ENCODE peak calls at places on chromosome 16, in nine cellular contexts. N is AG10803; H is esophagus squamous epithelium; B is CD4-positive, alpha-beta T cell; V is fibroblast of villous mesenchyme; M is left ventricle myocardium inferior; E is CD8-positive, alpha-beta T cell; T is lower leg skin; R is GM10248. S is an unnamed sample.

GRCh38 chr16:4572715-4573114 is 16.6 kb downstream of the C16orf96 start:
- DNase-seq in N (no peak), H (no peak), B (no peak), V (peak; percentile 7), M (peak; percentile 25), E (no peak), T (no peak), R (peak; percentile 12), S (no peak)

GRCh38 chr16:69859105-69859969 is 91.8 kb upstream of the CLEC18A start:
- DNase-seq in N (no peak), H (no peak), B (no peak), V (peak; percentile 16), M (peak; percentile 40), E (no peak), T (no peak), R (peak; percentile 60), S (no peak)

GRCh38 chr16:85555549-85556455 is 57.3 kb upstream of the GSE1 start:
- DNase-seq in N (peak; percentile 57), H (no peak), B (no peak), V (peak; percentile 80), M (peak; percentile 54), E (no peak), T (no peak), R (peak; percentile 48), S (no peak)

GRCh38 chr16:48277158-48277557 is 29.8 kb upstream of the ABCC11 start:
- DNase-seq in N (no peak), H (no peak), B (no peak), V (no peak), M (no peak), E (no peak), T (peak; percentile 28), R (no peak), S (no peak)

GRCh38 chr16:1425616-1426370 is 5.1 kb upstream of the PERCC1 start:
- DNase-seq in N (no peak), H (no peak), B (no peak), V (no peak), M (no peak), E (no peak), T (no peak), R (no peak), S (no peak)

GRCh38 chr16:19753815-19754643 is 36.0 kb downstream of the IQCK start:
- DNase-seq in N (no peak), H (no peak), B (no peak), V (peak; percentile 46), M (no peak), E (no peak), T (no peak), R (no peak), S (no peak)

GRCh38 chr16:80684906-80685305 is 119.5 kb downstream of the CDYL2 start:
- DNase-seq in N (no peak), H (no peak), B (no peak), V (no peak), M (no peak), E (no peak), T (peak; percentile 4), R (no peak), S (no peak)

GRCh38 chr16:49918257-49918656 is 62.3 kb upstream of the ZNF423 start:
- DNase-seq in N (no peak), H (no peak), B (no peak), V (no peak), M (no peak), E (no peak), T (no peak), R (no peak), S (no peak)

GRCh38 chr16:54538241-54538640 is 251.7 kb upstream of the IRX3 start:
- DNase-seq in N (peak; percentile 20), H (no peak), B (no peak), V (no peak), M (no peak), E (no peak), T (no peak), R (no peak), S (no peak)
- TF ChIP-seq CTCF in N (peak; percentile 49), H (no peak), B (no peak), V (no peak), M (no peak), E (no peak), T (no peak), R (no peak), S (no peak)

DNA sequence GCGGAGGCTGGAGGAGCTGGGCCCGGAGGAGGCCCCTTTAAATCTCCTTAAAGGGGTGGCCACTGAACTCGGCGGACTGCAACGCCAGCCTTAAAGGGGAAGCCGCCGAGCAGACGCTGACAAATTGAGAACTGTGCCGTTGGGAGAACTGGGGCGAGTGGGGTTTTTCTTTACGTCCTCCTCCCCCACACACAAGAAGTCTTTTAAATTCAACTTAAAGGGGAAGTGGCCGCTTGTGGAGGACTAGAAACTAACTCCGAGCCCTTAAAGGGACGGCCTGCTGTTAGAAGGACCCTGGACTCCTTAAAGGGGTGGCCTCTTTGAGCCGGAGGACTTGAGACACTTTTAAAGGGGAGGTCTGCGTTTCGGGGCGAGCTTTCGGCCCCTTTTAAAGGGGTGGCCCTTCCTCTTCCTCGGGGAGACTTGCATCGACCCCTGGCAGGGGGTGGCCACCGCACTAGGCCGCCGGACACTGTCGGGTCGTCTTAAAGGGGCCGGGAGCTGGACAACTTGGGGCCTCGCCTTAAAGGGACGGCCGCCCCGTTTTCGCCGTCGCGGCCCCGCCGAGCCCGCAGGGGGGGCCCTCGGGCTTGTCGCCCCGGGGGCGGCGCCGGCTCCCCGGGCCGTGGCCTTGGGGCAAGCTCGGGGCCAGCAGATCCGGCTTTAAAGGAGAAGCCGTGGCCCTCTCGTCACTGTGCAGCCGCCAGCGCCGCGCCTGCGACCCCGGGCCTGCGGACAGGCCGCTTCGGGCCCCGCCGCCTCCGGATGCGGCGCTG is 688 bp downstream of the FBRS start:
- DNase-seq in N (peak; percentile 98), H (peak; percentile 93), B (no peak), V (peak; percentile 99), M (peak; percentile 76), E (no peak), T (peak; percentile 94), R (peak; percentile 86), S (peak; percentile 82)
- TF ChIP-seq CTCF in N (no peak), H (no peak), B (no peak), V (no peak), M (peak; percentile 9), E (peak; percentile 18), T (no peak), R (peak; percentile 41), S (no peak)

DNA sequence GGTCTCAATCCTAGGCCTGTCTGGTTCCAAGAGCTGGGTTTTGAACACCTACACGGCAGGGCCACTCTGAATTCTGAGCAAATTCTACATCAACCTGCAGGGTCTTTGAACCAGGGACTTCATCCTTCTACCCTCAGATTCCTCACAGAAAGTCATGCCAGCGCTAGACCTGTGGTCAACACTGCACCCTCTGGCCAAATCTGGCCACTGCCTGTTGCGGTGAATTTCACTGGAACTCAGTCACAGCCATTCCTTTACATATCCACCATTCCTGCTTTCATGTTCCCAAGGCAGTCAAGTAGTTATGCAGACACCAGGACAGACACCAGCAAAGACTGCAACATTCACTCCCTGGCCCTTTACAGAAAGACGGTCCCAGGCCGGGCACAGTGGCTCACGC is 144.6 kb downstream of the C16orf95 start:
- DNase-seq in N (no peak), H (no peak), B (no peak), V (no peak), M (no peak), E (no peak), T (no peak), R (no peak), S (no peak)
- TF ChIP-seq CTCF in N (no peak), H (no peak), B (no peak), V (peak; percentile 11), M (no peak), E (no peak), T (no peak), R (no peak), S (no peak)

GRCh38 chr16:53220585-53220984 is 165.8 kb downstream of the CHD9 start:
- DNase-seq in N (peak; percentile 45), H (no peak), B (no peak), V (peak; percentile 40), M (no peak), E (no peak), T (no peak), R (no peak), S (no peak)
- TF ChIP-seq CTCF in N (peak; percentile 46), H (peak; percentile 4), B (no peak), V (peak; percentile 32), M (peak; percentile 49), E (peak; percentile 35), T (no peak), R (no peak), S (no peak)

GRCh38 chr16:77437859-77438258 is 3.0 kb upstream of the ADAMTS18 start:
- DNase-seq in N (peak; percentile 23), H (no peak), B (no peak), V (peak; percentile 12), M (no peak), E (no peak), T (no peak), R (no peak), S (no peak)
- TF ChIP-seq CTCF in N (peak; percentile 61), H (no peak), B (no peak), V (peak; percentile 26), M (peak; percentile 31), E (no peak), T (no peak), R (no peak), S (no peak)

S was measured in omental fat pad.